ENCODE peak calls at places on chromosomes 13 and 19, in five cellular contexts. L is A549, B is AG04450, J is mesothelial cell of epicardium, D is brain microvascular endothelial cell. T is an unnamed sample.

GRCh38 chr13:59790626-59791025 is 373.1 kb downstream of the DIAPH3 start:
- DNase-seq in L (no peak), B (no peak), J (no peak), D (peak; percentile 62), T (no peak)

GRCh38 chr13:99956473-99957349 is 14.9 kb downstream of the ZIC5 start:
- DNase-seq in L (no peak), B (no peak), J (no peak), D (no peak), T (no peak)

GRCh38 chr19:22708983-22709382 is 74.9 kb downstream of the ZNF492 start:
- DNase-seq in L (no peak), B (no peak), J (no peak), D (no peak), T (no peak)

GRCh38 chr13:66826398-66826797 is 403.7 kb downstream of the PCDH9 start:
- DNase-seq in L (no peak), B (no peak), J (no peak), D (peak; percentile 25), T (no peak)

GRCh38 chr13:33069365-33069764 is 53.1 kb downstream of the KL start:
- DNase-seq in L (no peak), B (no peak), J (no peak), D (no peak), T (no peak)

GRCh38 chr19:3054265-3054971 is 7.9 kb downstream of the TLE5 start:
- DNase-seq in L (no peak), B (no peak), J (no peak), D (no peak), T (no peak)

GRCh38 chr19:51111606-51112005 is 3.4 kb upstream of the CTU1 start:
- DNase-seq in L (peak; percentile 55), B (no peak), J (no peak), D (no peak), T (no peak)

GRCh38 chr13:113599396-113599795 is 14.8 kb downstream of the TFDP1 start:
- DNase-seq in L (no peak), B (no peak), J (no peak), D (no peak), T (no peak)

GRCh38 chr19:18278521-18279265 is 2.7 kb downstream of the JUND start:
- DNase-seq in L (peak; percentile 44), B (no peak), J (no peak), D (peak; percentile 25), T (no peak)

GRCh38 chr19:29268721-29269483 is 56.0 kb upstream of the UQCRFS1 start:
- DNase-seq in L (no peak), B (no peak), J (no peak), D (no peak), T (no peak)

GRCh38 chr19:57546513-57546912 is 13.2 kb downstream of the ZNF550 start:
- DNase-seq in L (no peak), B (no peak), J (no peak), D (no peak), T (no peak)

GRCh38 chr19:2062770-2063169 is 11.7 kb upstream of the MKNK2 start:
- DNase-seq in L (no peak), B (no peak), J (no peak), D (no peak), T (no peak)

GRCh38 chr13:99989376-99990044 is 7.9 kb downstream of the ZIC2 start:
- DNase-seq in L (no peak), B (no peak), J (no peak), D (no peak), T (no peak)

GRCh38 chr13:113948034-113948742 is 25.7 kb downstream of the C13orf46 start:
- DNase-seq in L (no peak), B (no peak), J (no peak), D (no peak), T (no peak)

GRCh38 chr13:28181413-28181812 is 43.1 kb downstream of the PAN3 start:
- DNase-seq in L (no peak), B (no peak), J (no peak), D (peak; percentile 66), T (no peak)

GRCh38 chr13:49560270-49561063 is 24.9 kb downstream of the RCBTB1 start:
- DNase-seq in L (peak; percentile 29), B (peak; percentile 43), J (no peak), D (peak; percentile 39), T (no peak)

GRCh38 chr13:74667656-74668055 is 533.5 kb upstream of the KLF12 start:
- DNase-seq in L (no peak), B (no peak), J (no peak), D (no peak), T (no peak)

GRCh38 chr19:44757057-44757734 is 8.7 kb downstream of the BCL3 start:
- DNase-seq in L (no peak), B (no peak), J (no peak), D (no peak), T (peak; percentile 29)

GRCh38 chr19:55230329-55230728 is 1.8 kb upstream of the TMEM86B start:
- DNase-seq in L (no peak), B (no peak), J (no peak), D (no peak), T (no peak)

GRCh38 chr13:40776681-40777165 is 5.7 kb upstream of the MRPS31 start:
- DNase-seq in L (no peak), B (no peak), J (no peak), D (peak; percentile 30), T (no peak)

GRCh38 chr13:110330491-110331001 is 23.5 kb downstream of the COL4A2 start:
- DNase-seq in L (no peak), B (no peak), J (no peak), D (peak; percentile 66), T (no peak)

GRCh38 chr19:1855828-1856255 is 7.5 kb downstream of the KLF16 start:
- DNase-seq in L (no peak), B (no peak), J (no peak), D (no peak), T (no peak)

GRCh38 chr19:2479556-2480194 is 3.7 kb downstream of the GADD45B start:
- DNase-seq in L (no peak), B (no peak), J (no peak), D (peak; percentile 51), T (no peak)

GRCh38 chr19:58091251-58091995 is 6.6 kb downstream of the ZSCAN18 start:
- DNase-seq in L (no peak), B (no peak), J (no peak), D (no peak), T (no peak)

GRCh38 chr13:75217949-75218348 is 264.0 kb downstream of the TBC1D4 start:
- DNase-seq in L (no peak), B (no peak), J (no peak), D (peak; percentile 36), T (no peak)

GRCh38 chr19:6482343-6482686 is 728 bp upstream of the DENND1C start:
- DNase-seq in L (no peak), B (no peak), J (no peak), D (no peak), T (no peak)

GRCh38 chr19:6480843-6481415 is 658 bp downstream of the DENND1C start:
- DNase-seq in L (no peak), B (no peak), J (no peak), D (no peak), T (no peak)

GRCh38 chr19:6483235-6483634 is 1.6 kb upstream of the DENND1C start:
- DNase-seq in L (no peak), B (no peak), J (no peak), D (no peak), T (no peak)

GRCh38 chr19:6479836-6480398 is 1.7 kb downstream of the DENND1C start:
- DNase-seq in L (no peak), B (no peak), J (no peak), D (no peak), T (no peak)

GRCh38 chr19:6481541-6482342 is at the start of gene DENND1C:
- DNase-seq in L (peak; percentile 41), B (no peak), J (no peak), D (no peak), T (peak; percentile 53)
- TF ChIP-seq CTCF in L (peak; percentile 38), B (peak; percentile 51), J (peak; percentile 38), D (peak; percentile 72), T (peak; percentile 62)

DNA sequence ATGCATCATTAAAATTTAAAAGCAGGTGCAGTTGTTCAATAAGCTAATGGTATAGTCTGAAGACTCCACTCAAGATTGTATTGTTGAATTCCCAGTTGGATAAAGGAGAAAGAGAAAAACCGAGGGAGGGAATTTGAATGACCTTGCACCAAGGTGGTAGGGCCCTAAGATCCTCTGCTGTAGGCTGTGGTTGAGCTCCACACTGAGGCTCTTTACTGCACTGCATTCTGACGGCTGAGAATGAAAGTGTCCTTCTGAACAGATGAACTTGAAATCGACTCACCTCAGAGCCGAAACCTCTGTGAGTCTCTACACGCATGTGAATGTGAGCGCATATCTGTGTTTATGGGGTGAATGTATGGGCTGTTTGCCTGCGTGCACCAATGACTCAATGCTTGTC is 388.9 kb upstream of the DACH1 start:
- DNase-seq in L (peak; percentile 19), B (no peak), J (no peak), D (peak; percentile 35), T (peak; percentile 24)
- TF ChIP-seq CTCF in L (no peak), B (no peak), J (no peak), D (peak; percentile 88), T (peak; percentile 71)

GRCh38 chr19:8074501-8074900 is 21.9 kb downstream of the CCL25 start:
- DNase-seq in L (no peak), B (no peak), J (no peak), D (no peak), T (no peak)
- TF ChIP-seq CTCF in L (no peak), B (no peak), J (no peak), D (no peak), T (no peak)

GRCh38 chr13:101514100-101514499 is 61.6 kb downstream of the ITGBL1 start:
- DNase-seq in L (no peak), B (no peak), J (no peak), D (no peak), T (no peak)

GRCh38 chr13:101516262-101516661 is 63.8 kb downstream of the ITGBL1 start:
- DNase-seq in L (no peak), B (no peak), J (no peak), D (no peak), T (no peak)

GRCh38 chr13:101512650-101513049 is 60.2 kb downstream of the ITGBL1 start:
- DNase-seq in L (no peak), B (no peak), J (no peak), D (peak; percentile 37), T (no peak)

GRCh38 chr13:101514695-101515275 is 62.3 kb downstream of the ITGBL1 start:
- DNase-seq in L (peak; percentile 67), B (peak; percentile 33), J (no peak), D (peak; percentile 62), T (peak; percentile 6)

GRCh38 chr13:101515504-101515903 is 63.0 kb downstream of the ITGBL1 start:
- DNase-seq in L (no peak), B (no peak), J (no peak), D (no peak), T (no peak)
- TF ChIP-seq CTCF in L (no peak), B (no peak), J (no peak), D (no peak), T (no peak)